ENCODE peak calls at places on chromosomes 16 and 17, in eight cellular contexts. One of them, this sample, is unnamed.

GRCh38 chr17:56096026-56096807 is 57.1 kb upstream of the ANKFN1 start:
- DNase-seq in OCI-LY7: no peak
- DNase-seq in GM23248: peak
- DNase-seq in HCT116: no peak
- DNase-seq in neural progenitor cell: no peak
- DNase-seq in hepatocyte: peak
- DNase-seq in PC-3: no peak
- DNase-seq in GM23338: no peak
- DNase-seq in this sample: peak

GRCh38 chr17:60229189-60229802 is 79.5 kb downstream of the CA4 start:
- DNase-seq in HCT116: peak
- DNase-seq in neural progenitor cell: no peak
- DNase-seq in PC-3: peak
- DNase-seq in OCI-LY7: peak
- DNase-seq in hepatocyte: no peak
- DNase-seq in GM23338: no peak
- DNase-seq in GM23248: peak
- DNase-seq in this sample: peak

GRCh38 chr17:60439501-60439900 is 17.2 kb downstream of the CHCT1 start:
- DNase-seq in GM23248: peak
- DNase-seq in hepatocyte: no peak
- DNase-seq in OCI-LY7: no peak
- DNase-seq in GM23338: no peak
- DNase-seq in HCT116: no peak
- DNase-seq in neural progenitor cell: no peak
- DNase-seq in PC-3: no peak
- DNase-seq in this sample: peak

GRCh38 chr17:7841622-7842379 is 7.8 kb downstream of the KDM6B start:
- DNase-seq in HCT116: peak
- DNase-seq in hepatocyte: peak
- DNase-seq in PC-3: peak
- DNase-seq in GM23338: peak
- DNase-seq in GM23248: peak
- DNase-seq in neural progenitor cell: peak
- DNase-seq in OCI-LY7: peak
- DNase-seq in this sample: peak

GRCh38 chr17:57735707-57736106 is 9.4 kb downstream of the CCDC182 start:
- DNase-seq in GM23248: no peak
- DNase-seq in neural progenitor cell: peak
- DNase-seq in OCI-LY7: peak
- DNase-seq in GM23338: peak
- DNase-seq in PC-3: peak
- DNase-seq in hepatocyte: no peak
- DNase-seq in HCT116: peak
- DNase-seq in this sample: peak

GRCh38 chr17:75649687-75650086 is 16.5 kb downstream of the SMIM5 start:
- DNase-seq in neural progenitor cell: no peak
- DNase-seq in GM23338: no peak
- DNase-seq in GM23248: no peak
- DNase-seq in hepatocyte: no peak
- DNase-seq in HCT116: no peak
- DNase-seq in OCI-LY7: no peak
- DNase-seq in PC-3: no peak
- DNase-seq in this sample: no peak

GRCh38 chr17:76953926-76954325 is 85.7 kb downstream of the MGAT5B start:
- DNase-seq in GM23248: no peak
- DNase-seq in neural progenitor cell: no peak
- DNase-seq in OCI-LY7: no peak
- DNase-seq in GM23338: no peak
- DNase-seq in hepatocyte: no peak
- DNase-seq in HCT116: no peak
- DNase-seq in PC-3: peak
- DNase-seq in this sample: no peak

GRCh38 chr16:89010210-89010925 is 33.4 kb upstream of the CBFA2T3 start:
- DNase-seq in GM23338: no peak
- DNase-seq in GM23248: no peak
- DNase-seq in OCI-LY7: no peak
- DNase-seq in PC-3: no peak
- DNase-seq in neural progenitor cell: no peak
- DNase-seq in hepatocyte: no peak
- DNase-seq in HCT116: no peak
- DNase-seq in this sample: no peak

GRCh38 chr17:9427460-9428315 is 147.9 kb downstream of the STX8 start:
- DNase-seq in GM23248: no peak
- DNase-seq in GM23338: no peak
- DNase-seq in HCT116: no peak
- DNase-seq in hepatocyte: no peak
- DNase-seq in OCI-LY7: no peak
- DNase-seq in neural progenitor cell: no peak
- DNase-seq in PC-3: no peak
- DNase-seq in this sample: no peak

GRCh38 chr17:79212150-79213087 is 137.8 kb downstream of the ENGASE start:
- DNase-seq in neural progenitor cell: peak
- DNase-seq in OCI-LY7: no peak
- DNase-seq in PC-3: no peak
- DNase-seq in HCT116: no peak
- DNase-seq in GM23338: peak
- DNase-seq in GM23248: no peak
- DNase-seq in hepatocyte: no peak
- DNase-seq in this sample: no peak

GRCh38 chr17:29073520-29073919 is 30.6 kb downstream of the PIPOX start:
- DNase-seq in GM23338: no peak
- DNase-seq in neural progenitor cell: no peak
- DNase-seq in PC-3: no peak
- DNase-seq in hepatocyte: no peak
- DNase-seq in OCI-LY7: no peak
- DNase-seq in GM23248: no peak
- DNase-seq in HCT116: no peak
- DNase-seq in this sample: no peak

GRCh38 chr17:42183741-42184711 is 1.2 kb downstream of the HCRT start:
- DNase-seq in PC-3: no peak
- DNase-seq in HCT116: peak
- DNase-seq in neural progenitor cell: peak
- DNase-seq in OCI-LY7: peak
- DNase-seq in hepatocyte: peak
- DNase-seq in GM23338: peak
- DNase-seq in GM23248: peak
- DNase-seq in this sample: peak

GRCh38 chr17:1997587-1998425 is 27.3 kb downstream of the RTN4RL1 start:
- DNase-seq in HCT116: no peak
- DNase-seq in GM23248: peak
- DNase-seq in neural progenitor cell: peak
- DNase-seq in PC-3: peak
- DNase-seq in OCI-LY7: no peak
- DNase-seq in GM23338: peak
- DNase-seq in hepatocyte: peak
- DNase-seq in this sample: no peak

GRCh38 chr16:82229800-82230619 is 60.0 kb upstream of the MPHOSPH6 start:
- DNase-seq in HCT116: peak
- DNase-seq in GM23338: peak
- DNase-seq in GM23248: peak
- DNase-seq in neural progenitor cell: peak
- DNase-seq in hepatocyte: peak
- DNase-seq in OCI-LY7: peak
- DNase-seq in PC-3: peak
- DNase-seq in this sample: peak

GRCh38 chr17:4357671-4358070 is 8.8 kb downstream of the UBE2G1 start:
- DNase-seq in GM23248: no peak
- DNase-seq in OCI-LY7: no peak
- DNase-seq in hepatocyte: no peak
- DNase-seq in HCT116: no peak
- DNase-seq in GM23338: no peak
- DNase-seq in PC-3: no peak
- DNase-seq in neural progenitor cell: no peak
- DNase-seq in this sample: no peak

GRCh38 chr17:17186551-17187505 is 19.3 kb downstream of the PLD6 start:
- DNase-seq in hepatocyte: no peak
- DNase-seq in HCT116: no peak
- DNase-seq in PC-3: no peak
- DNase-seq in GM23248: no peak
- DNase-seq in OCI-LY7: no peak
- DNase-seq in GM23338: no peak
- DNase-seq in neural progenitor cell: no peak
- DNase-seq in this sample: no peak

GRCh38 chr17:74736423-74737298 is at the start of gene RAB37:
- DNase-seq in OCI-LY7: peak
- DNase-seq in neural progenitor cell: peak
- DNase-seq in PC-3: no peak
- DNase-seq in GM23338: peak
- DNase-seq in hepatocyte: peak
- DNase-seq in GM23248: peak
- DNase-seq in HCT116: peak
- DNase-seq in this sample: no peak

GRCh38 chr16:8569650-8570338 is 20.5 kb downstream of the TMEM114 start:
- DNase-seq in GM23338: peak
- DNase-seq in GM23248: no peak
- DNase-seq in PC-3: no peak
- DNase-seq in hepatocyte: no peak
- DNase-seq in OCI-LY7: no peak
- DNase-seq in neural progenitor cell: peak
- DNase-seq in HCT116: no peak
- DNase-seq in this sample: no peak

GRCh38 chr17:64920419-64921172 is 1.3 kb upstream of the LRRC37A3 start:
- DNase-seq in GM23248: peak
- DNase-seq in PC-3: no peak
- DNase-seq in OCI-LY7: no peak
- DNase-seq in neural progenitor cell: no peak
- DNase-seq in HCT116: no peak
- DNase-seq in hepatocyte: peak
- DNase-seq in GM23338: peak
- DNase-seq in this sample: no peak

GRCh38 chr16:22206847-22207714 is 1.0 kb downstream of the EEF2K start:
- DNase-seq in GM23248: peak
- DNase-seq in hepatocyte: peak
- DNase-seq in OCI-LY7: peak
- DNase-seq in GM23338: peak
- DNase-seq in HCT116: no peak
- DNase-seq in PC-3: peak
- DNase-seq in neural progenitor cell: peak
- DNase-seq in this sample: peak

GRCh38 chr17:59845595-59846390 is 47.0 kb downstream of the TUBD1 start:
- DNase-seq in GM23338: peak
- DNase-seq in GM23248: peak
- DNase-seq in OCI-LY7: no peak
- DNase-seq in HCT116: peak
- DNase-seq in neural progenitor cell: no peak
- DNase-seq in PC-3: peak
- DNase-seq in hepatocyte: peak
- DNase-seq in this sample: peak

GRCh38 chr17:45877467-45877866 is 16.9 kb upstream of the MAPT start:
- DNase-seq in PC-3: no peak
- DNase-seq in OCI-LY7: no peak
- DNase-seq in hepatocyte: no peak
- DNase-seq in neural progenitor cell: no peak
- DNase-seq in GM23248: no peak
- DNase-seq in GM23338: no peak
- DNase-seq in HCT116: no peak
- DNase-seq in this sample: no peak

GRCh38 chr17:45871718-45872117 is 22.6 kb upstream of the MAPT start:
- DNase-seq in hepatocyte: no peak
- DNase-seq in neural progenitor cell: peak
- DNase-seq in OCI-LY7: no peak
- DNase-seq in GM23338: no peak
- DNase-seq in PC-3: no peak
- DNase-seq in GM23248: no peak
- DNase-seq in HCT116: no peak
- DNase-seq in this sample: no peak

GRCh38 chr17:45873728-45874127 is 20.6 kb upstream of the MAPT start:
- DNase-seq in HCT116: no peak
- DNase-seq in PC-3: peak
- DNase-seq in hepatocyte: no peak
- DNase-seq in GM23338: no peak
- DNase-seq in OCI-LY7: no peak
- DNase-seq in GM23248: no peak
- DNase-seq in neural progenitor cell: peak
- DNase-seq in this sample: peak

GRCh38 chr17:45874148-45874547 is 20.2 kb upstream of the MAPT start:
- DNase-seq in OCI-LY7: no peak
- DNase-seq in GM23248: no peak
- DNase-seq in PC-3: no peak
- DNase-seq in neural progenitor cell: no peak
- DNase-seq in hepatocyte: no peak
- DNase-seq in HCT116: no peak
- DNase-seq in GM23338: no peak
- DNase-seq in this sample: peak

GRCh38 chr17:45876539-45876938 is 17.8 kb upstream of the MAPT start:
- DNase-seq in PC-3: no peak
- DNase-seq in neural progenitor cell: no peak
- DNase-seq in GM23248: no peak
- DNase-seq in GM23338: no peak
- DNase-seq in OCI-LY7: no peak
- DNase-seq in HCT116: no peak
- DNase-seq in hepatocyte: no peak
- DNase-seq in this sample: no peak
- TF ChIP-seq EZH2phosphoT487 in PC-3: no peak
- TF ChIP-seq EZH2phosphoT487 in neural progenitor cell: no peak
- TF ChIP-seq EZH2phosphoT487 in GM23248: no peak
- TF ChIP-seq EZH2phosphoT487 in GM23338: no peak
- TF ChIP-seq EZH2phosphoT487 in OCI-LY7: no peak
- TF ChIP-seq EZH2phosphoT487 in HCT116: no peak
- TF ChIP-seq EZH2phosphoT487 in hepatocyte: no peak
- TF ChIP-seq EZH2phosphoT487 in this sample: no peak

GRCh38 chr17:83084214-83084613 is 4.8 kb downstream of the METRNL start:
- DNase-seq in GM23338: no peak
- DNase-seq in HCT116: no peak
- DNase-seq in hepatocyte: no peak
- DNase-seq in neural progenitor cell: no peak
- DNase-seq in PC-3: no peak
- DNase-seq in GM23248: no peak
- DNase-seq in OCI-LY7: no peak
- DNase-seq in this sample: no peak
- H3K4me3 ChIP-seq in GM23338: no peak
- H3K4me3 ChIP-seq in HCT116: no peak
- H3K4me3 ChIP-seq in hepatocyte: no peak
- H3K4me3 ChIP-seq in neural progenitor cell: no peak
- H3K4me3 ChIP-seq in PC-3: no peak
- H3K4me3 ChIP-seq in GM23248: peak
- H3K4me3 ChIP-seq in OCI-LY7: no peak
- H3K4me3 ChIP-seq in this sample: no peak

DNA sequence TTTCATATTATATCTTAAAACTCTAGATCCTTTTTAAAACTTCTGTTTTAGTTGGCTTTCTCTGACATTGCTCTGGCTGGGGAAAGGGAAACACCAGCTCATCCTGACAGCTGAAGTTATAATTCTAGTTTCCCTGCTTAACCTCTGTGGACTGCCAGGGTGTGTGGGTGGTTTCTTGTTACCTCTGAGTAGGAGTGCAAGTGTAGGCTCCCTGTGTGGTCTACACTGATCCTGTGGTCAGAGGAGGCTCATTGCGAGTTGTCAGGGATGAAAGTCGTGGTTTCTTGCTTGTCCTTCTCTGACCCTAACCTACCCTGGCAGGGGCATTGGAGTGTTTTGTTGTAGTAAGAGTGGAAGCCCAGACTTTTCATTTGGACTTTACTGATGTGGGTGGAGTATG is 221.0 kb downstream of the UTP18 start:
- DNase-seq in OCI-LY7: no peak
- DNase-seq in neural progenitor cell: no peak
- DNase-seq in GM23338: no peak
- DNase-seq in hepatocyte: no peak
- DNase-seq in HCT116: no peak
- DNase-seq in PC-3: no peak
- DNase-seq in GM23248: no peak
- DNase-seq in this sample: no peak
- TF ChIP-seq EZH2phosphoT487 in OCI-LY7: no peak
- TF ChIP-seq EZH2phosphoT487 in neural progenitor cell: no peak
- TF ChIP-seq EZH2phosphoT487 in GM23338: no peak
- TF ChIP-seq EZH2phosphoT487 in hepatocyte: no peak
- TF ChIP-seq EZH2phosphoT487 in HCT116: no peak
- TF ChIP-seq EZH2phosphoT487 in PC-3: no peak
- TF ChIP-seq EZH2phosphoT487 in GM23248: no peak
- TF ChIP-seq EZH2phosphoT487 in this sample: no peak

GRCh38 chr17:44029736-44030135 is 15.0 kb upstream of the TMEM101 start:
- DNase-seq in HCT116: no peak
- DNase-seq in OCI-LY7: no peak
- DNase-seq in PC-3: no peak
- DNase-seq in GM23338: no peak
- DNase-seq in GM23248: no peak
- DNase-seq in neural progenitor cell: no peak
- DNase-seq in hepatocyte: no peak
- DNase-seq in this sample: no peak
- H3K4me3 ChIP-seq in HCT116: no peak
- H3K4me3 ChIP-seq in OCI-LY7: no peak
- H3K4me3 ChIP-seq in PC-3: no peak
- H3K4me3 ChIP-seq in GM23338: no peak
- H3K4me3 ChIP-seq in GM23248: no peak
- H3K4me3 ChIP-seq in neural progenitor cell: no peak
- H3K4me3 ChIP-seq in hepatocyte: no peak
- H3K4me3 ChIP-seq in this sample: no peak

This sample was measured in MM.1S.